ENCODE peak calls at places on chromosomes 13 and 19, in ten cellular contexts. D, R, A, G, B, X, P, O, I and Q are unnamed samples.
A peak's percentile ranks its signal among the peaks of the same experiment; 100 is the strongest.

GRCh38 chr13:105920375-105920774 is 615.1 kb downstream of the EFNB2 start:
- DNase-seq in D (peak; percentile 64), R (no peak), A (no peak), G (no peak), B (no peak), X (no peak), P (no peak), O (no peak), I (peak; percentile 64), Q (no peak)

GRCh38 chr19:31349160-31349881 is at the start of gene TSHZ3:
- DNase-seq in D (no peak), R (peak; percentile 72), A (peak; percentile 12), G (no peak), B (peak; percentile 25), X (no peak), P (peak; percentile 89), O (peak; percentile 78), I (peak; percentile 38), Q (no peak)

GRCh38 chr19:50909240-50910070 is 1.7 kb downstream of the KLK4 start:
- DNase-seq in D (no peak), R (peak; percentile 72), A (peak; percentile 82), G (peak; percentile 38), B (no peak), X (no peak), P (no peak), O (peak; percentile 88), I (peak; percentile 70), Q (peak; percentile 71)

GRCh38 chr13:110817143-110817542 is 97.7 kb downstream of the ANKRD10 start:
- DNase-seq in D (no peak), R (no peak), A (no peak), G (no peak), B (no peak), X (no peak), P (no peak), O (no peak), I (no peak), Q (no peak)

GRCh38 chr19:48715681-48716171 is 3.8 kb downstream of the MAMSTR start:
- DNase-seq in D (no peak), R (peak; percentile 51), A (peak; percentile 10), G (no peak), B (no peak), X (no peak), P (peak; percentile 67), O (no peak), I (no peak), Q (peak; percentile 46)

GRCh38 chr19:5691205-5691929 is 1.3 kb downstream of the RPL36 start:
- DNase-seq in D (no peak), R (peak; percentile 78), A (peak; percentile 48), G (no peak), B (no peak), X (no peak), P (peak; percentile 81), O (no peak), I (peak; percentile 54), Q (peak; percentile 56)

GRCh38 chr13:110397445-110397844 is 90.4 kb downstream of the COL4A2 start:
- DNase-seq in D (no peak), R (no peak), A (no peak), G (no peak), B (peak; percentile 51), X (peak; percentile 57), P (no peak), O (no peak), I (no peak), Q (no peak)

GRCh38 chr13:114146173-114146572 is 13.8 kb upstream of the RASA3 start:
- DNase-seq in D (no peak), R (no peak), A (no peak), G (no peak), B (no peak), X (no peak), P (no peak), O (no peak), I (no peak), Q (no peak)

GRCh38 chr13:24023073-24023472 is 125.8 kb upstream of the C1QTNF9B start:
- DNase-seq in D (no peak), R (no peak), A (no peak), G (no peak), B (no peak), X (no peak), P (no peak), O (no peak), I (no peak), Q (no peak)

GRCh38 chr19:49413348-49413747 is 9.9 kb downstream of the PTH2 start:
- DNase-seq in D (no peak), R (no peak), A (peak; percentile 97), G (peak; percentile 18), B (no peak), X (no peak), P (no peak), O (peak; percentile 47), I (no peak), Q (no peak)

GRCh38 chr13:55566334-55566733 is 1574.4 kb upstream of the PRR20A start:
- DNase-seq in D (no peak), R (no peak), A (peak; percentile 7), G (no peak), B (no peak), X (no peak), P (no peak), O (no peak), I (no peak), Q (no peak)

GRCh38 chr19:42360787-42361544 is 29.1 kb downstream of the CNFN start:
- DNase-seq in D (no peak), R (no peak), A (peak; percentile 23), G (no peak), B (no peak), X (no peak), P (no peak), O (peak; percentile 41), I (no peak), Q (no peak)